ENCODE peak calls at places on chromosomes 13 and 19, in seven cellular contexts. X is omental fat pad; T is progenitor cell of endocrine pancreas; Y is CD8-positive, alpha-beta T cell; Z is PC-3; D is pancreas; F is adrenal gland. M is an unnamed sample.

GRCh38 chr13:42847891-42848663 is 66.7 kb downstream of the FAM216B start:
- DNase-seq in X (no peak), T (no peak), Y (no peak), Z (no peak), D (no peak), F (no peak), M (no peak)

GRCh38 chr13:96982672-96983071 is 11.6 kb downstream of the OXGR1 start:
- DNase-seq in X (no peak), T (no peak), Y (no peak), Z (no peak), D (no peak), F (no peak), M (no peak)

GRCh38 chr19:48379058-48379457 is 12.3 kb downstream of the KDELR1 start:
- DNase-seq in X (no peak), T (no peak), Y (no peak), Z (peak; percentile 17), D (no peak), F (no peak), M (no peak)

GRCh38 chr13:29847501-29847983 is 2.9 kb downstream of the UBL3 start:
- DNase-seq in X (no peak), T (no peak), Y (no peak), Z (peak; percentile 46), D (no peak), F (peak; percentile 60), M (no peak)

GRCh38 chr13:43880451-43880850 is 747 bp downstream of the LACC1 start:
- DNase-seq in X (no peak), T (no peak), Y (no peak), Z (peak; percentile 12), D (no peak), F (no peak), M (no peak)

GRCh38 chr13:57784633-57785032 is 153.1 kb downstream of the PCDH17 start:
- DNase-seq in X (no peak), T (no peak), Y (no peak), Z (no peak), D (no peak), F (no peak), M (no peak)

GRCh38 chr19:42553292-42554045 is 25.2 kb upstream of the CEACAM1 start:
- DNase-seq in X (no peak), T (no peak), Y (no peak), Z (peak; percentile 38), D (no peak), F (peak; percentile 50), M (no peak)

GRCh38 chr19:2982983-2983350 is 5.6 kb downstream of the TLE6 start:
- DNase-seq in X (peak; percentile 62), T (no peak), Y (no peak), Z (peak; percentile 6), D (peak; percentile 95), F (peak; percentile 96), M (peak; percentile 23)

GRCh38 chr13:67147257-67148218 is 82.6 kb downstream of the PCDH9 start:
- DNase-seq in X (no peak), T (no peak), Y (no peak), Z (peak; percentile 14), D (no peak), F (no peak), M (no peak)

GRCh38 chr19:40378509-40378908 is 11.5 kb downstream of the HIPK4 start:
- DNase-seq in X (no peak), T (no peak), Y (no peak), Z (no peak), D (no peak), F (no peak), M (no peak)

GRCh38 chr13:39259371-39259770 is 221.1 kb downstream of the NHLRC3 start:
- DNase-seq in X (no peak), T (no peak), Y (no peak), Z (no peak), D (no peak), F (no peak), M (peak; percentile 18)

GRCh38 chr13:56352356-56352755 is 788.4 kb upstream of the PRR20A start:
- DNase-seq in X (no peak), T (no peak), Y (no peak), Z (peak; percentile 1), D (no peak), F (no peak), M (no peak)

GRCh38 chr13:26964278-26965057 is 203.9 kb upstream of the GPR12 start:
- DNase-seq in X (no peak), T (no peak), Y (no peak), Z (no peak), D (peak; percentile 67), F (no peak), M (no peak)

GRCh38 chr13:43388282-43389034 is 365.1 kb downstream of the DNAJC15 start:
- DNase-seq in X (no peak), T (no peak), Y (no peak), Z (peak; percentile 77), D (peak; percentile 32), F (no peak), M (no peak)

GRCh38 chr19:56403764-56404704 is at the start of gene ZNF583:
- DNase-seq in X (peak; percentile 67), T (peak; percentile 85), Y (peak; percentile 84), Z (no peak), D (peak; percentile 97), F (peak; percentile 98), M (peak; percentile 93)

GRCh38 chr19:18412610-18413239 is 6.5 kb upstream of the SSBP4 start:
- DNase-seq in X (no peak), T (no peak), Y (no peak), Z (no peak), D (peak; percentile 25), F (no peak), M (no peak)

GRCh38 chr19:1665565-1666047 is 13.2 kb upstream of the TCF3 start:
- DNase-seq in X (no peak), T (no peak), Y (no peak), Z (no peak), D (no peak), F (no peak), M (peak; percentile 63)

GRCh38 chr13:99007414-99007986 is 29.6 kb upstream of the DOCK9 start:
- DNase-seq in X (no peak), T (no peak), Y (no peak), Z (no peak), D (no peak), F (no peak), M (no peak)

GRCh38 chr13:48156466-48156865 is 61.6 kb upstream of the MED4 start:
- DNase-seq in X (no peak), T (no peak), Y (peak; percentile 76), Z (no peak), D (no peak), F (no peak), M (no peak)

GRCh38 chr19:35225951-35226350 is 2.6 kb downstream of the FAM187B start:
- DNase-seq in X (no peak), T (no peak), Y (no peak), Z (no peak), D (no peak), F (peak; percentile 20), M (no peak)

GRCh38 chr19:5680437-5681368 is at the start of the genes HSD11B1L and MICOS13:
- DNase-seq in X (peak; percentile 98), T (peak; percentile 95), Y (peak; percentile 95), Z (peak; percentile 99), D (peak; percentile 99), F (peak; percentile 100), M (peak; percentile 97)
- TF ChIP-seq CTCF in X (no peak), T (no peak), Y (no peak), Z (no peak), D (no peak), F (no peak), M (no peak)

GRCh38 chr13:71672527-71672926 is 194.5 kb downstream of the DACH1 start:
- DNase-seq in X (no peak), T (no peak), Y (no peak), Z (peak; percentile 3), D (no peak), F (no peak), M (no peak)
- TF ChIP-seq CTCF in X (no peak), T (peak; percentile 31), Y (no peak), Z (peak; percentile 41), D (no peak), F (no peak), M (no peak)

DNA sequence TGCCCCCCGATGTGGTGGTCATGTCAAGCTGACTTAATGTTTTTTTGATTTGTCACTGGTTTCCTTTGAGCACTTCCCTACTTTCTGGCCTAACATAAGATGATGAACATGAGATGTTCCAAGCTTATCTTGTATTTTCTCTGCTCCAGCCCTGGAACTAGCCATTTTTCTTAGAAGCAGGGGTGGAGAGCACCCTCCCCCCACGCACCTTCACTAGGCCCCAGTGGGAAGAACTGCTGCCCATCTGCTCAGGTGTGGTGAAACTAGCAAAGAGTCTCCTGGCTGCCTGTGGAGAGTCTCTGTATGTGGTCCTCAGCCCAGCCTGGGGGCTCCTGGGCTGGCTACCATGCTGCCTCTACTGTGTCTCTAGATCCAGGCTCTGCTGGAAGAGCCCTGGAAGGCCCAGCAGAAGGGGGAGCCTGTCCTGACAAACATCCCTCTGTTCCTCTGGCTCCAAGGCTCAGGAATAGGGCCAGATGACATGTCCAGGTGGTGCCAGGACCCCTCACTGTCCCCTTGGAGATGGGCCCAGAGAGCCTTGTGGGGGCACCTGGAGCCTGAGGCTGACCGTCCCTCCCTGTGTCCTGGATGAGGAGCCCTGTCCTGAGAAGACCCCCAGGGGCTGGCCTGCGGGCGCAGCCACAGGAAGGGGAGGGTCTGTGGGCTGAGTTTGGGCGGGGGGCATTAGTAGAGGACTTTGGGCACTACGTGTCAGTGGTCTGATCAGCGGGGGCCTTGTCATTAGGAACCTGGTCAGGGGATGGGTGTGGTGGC is 4.8 kb upstream of the ZNF14 start:
- DNase-seq in X (no peak), T (no peak), Y (no peak), Z (no peak), D (no peak), F (peak; percentile 27), M (no peak)
- TF ChIP-seq CTCF in X (no peak), T (no peak), Y (no peak), Z (no peak), D (no peak), F (no peak), M (no peak)

GRCh38 chr19:51108066-51108804 is at the start of gene CTU1:
- DNase-seq in X (peak; percentile 89), T (peak; percentile 94), Y (peak; percentile 97), Z (peak; percentile 100), D (peak; percentile 97), F (peak; percentile 99), M (peak; percentile 97)

GRCh38 chr19:51110666-51110971 is 2.4 kb upstream of the CTU1 start:
- DNase-seq in X (no peak), T (no peak), Y (no peak), Z (no peak), D (no peak), F (no peak), M (no peak)

GRCh38 chr19:51108805-51109146 is 567 bp upstream of the CTU1 start:
- DNase-seq in X (no peak), T (no peak), Y (no peak), Z (no peak), D (no peak), F (no peak), M (no peak)

GRCh38 chr19:51103811-51104470 is 4.3 kb downstream of the CTU1 start:
- DNase-seq in X (no peak), T (no peak), Y (no peak), Z (no peak), D (no peak), F (no peak), M (no peak)

DNA sequence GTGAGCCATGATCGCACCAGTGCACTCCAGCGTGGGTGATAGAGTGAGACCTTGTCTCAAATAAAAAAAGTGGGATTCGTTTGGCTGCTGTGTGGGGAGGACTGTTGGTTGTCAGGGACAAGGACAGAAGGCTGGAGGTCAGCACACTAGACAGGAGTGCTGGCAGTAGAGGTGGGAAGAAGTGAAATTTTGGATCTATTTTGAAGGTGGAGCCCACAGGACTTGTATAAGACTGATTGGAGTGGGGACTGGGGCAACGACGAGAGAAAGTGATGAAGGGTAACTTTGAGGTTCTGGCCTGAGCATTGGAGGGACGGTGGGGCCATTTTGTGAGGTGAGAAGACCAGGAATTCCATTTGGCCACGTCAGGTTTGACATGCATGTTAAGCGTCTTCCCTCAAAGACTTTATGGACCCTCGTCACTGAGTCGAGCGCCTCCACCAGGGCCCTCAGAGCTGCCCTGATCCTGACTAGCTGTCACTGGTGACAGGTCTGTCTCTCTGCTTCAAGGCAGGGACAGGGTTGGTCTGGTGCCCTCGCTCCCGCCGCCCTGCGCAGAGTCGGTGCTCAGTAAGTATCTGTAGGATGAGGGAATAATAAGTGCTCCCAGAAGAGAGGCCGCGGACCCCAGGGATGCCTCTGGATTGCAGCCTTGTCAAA is 673 bp downstream of the CTU1 start:
- DNase-seq in X (peak; percentile 31), T (no peak), Y (no peak), Z (peak; percentile 40), D (no peak), F (no peak), M (no peak)
- TF ChIP-seq CTCF in X (no peak), T (no peak), Y (no peak), Z (peak; percentile 31), D (no peak), F (no peak), M (no peak)

M was measured in GM13977.